ENCODE peak calls at places on chromosomes 7 and 10, in nine cellular contexts. E is stimulated activated CD8-positive, alpha-beta memory T cell treated with anti-CD3 and anti-CD28 coated beads, Interleukin-7, amount 100 ng/mL, for 24 hours; G is neuronal stem cell; T is RWPE2; C is ovary; W is HFF-Myc; Q is NCI-H2081 treated with DMSO at 0.1 percent for 48 hours; O is fibroblast of mammary gland; A is HTR-8/SVneo. Z is an unnamed sample.

GRCh38 chr10:82277591-82277990 is 402.6 kb downstream of the NRG3 start:
- DNase-seq in W (no peak), Q (no peak), C (no peak), A (no peak), E (no peak), G (no peak), O (peak; percentile 49), T (no peak), Z (no peak)

GRCh38 chr7:134865001-134865845 is 85.8 kb downstream of the CALD1 start:
- DNase-seq in C (no peak), Q (no peak), A (no peak), T (no peak), W (peak; percentile 87), E (no peak), G (no peak), O (peak; percentile 78), Z (no peak)

GRCh38 chr10:63711361-63711760 is 190.2 kb downstream of the REEP3 start:
- DNase-seq in T (no peak), W (no peak), E (no peak), Q (no peak), G (no peak), O (peak; percentile 60), C (no peak), A (no peak), Z (no peak)

GRCh38 chr7:150781016-150781415 is 19.1 kb downstream of the TMEM176B start:
- DNase-seq in T (no peak), Q (no peak), O (peak; percentile 95), W (no peak), A (no peak), C (no peak), G (no peak), E (no peak), Z (no peak)

GRCh38 chr7:37071124-37071523 is 346.8 kb upstream of the AOAH start:
- DNase-seq in A (no peak), Q (no peak), W (no peak), O (no peak), T (no peak), C (no peak), G (no peak), E (no peak), Z (no peak)

GRCh38 chr10:70295321-70295720 is 11.5 kb upstream of the NPFFR1 start:
- DNase-seq in O (no peak), E (no peak), C (no peak), Q (no peak), G (no peak), W (no peak), A (no peak), T (no peak), Z (no peak)

GRCh38 chr7:2353113-2353512 is 1.5 kb upstream of the EIF3B start:
- DNase-seq in O (no peak), W (no peak), G (no peak), Q (no peak), E (no peak), A (no peak), T (no peak), C (no peak), Z (no peak)

GRCh38 chr7:40874756-40875155 is 740.0 kb downstream of the SUGCT start:
- DNase-seq in T (no peak), G (no peak), Q (no peak), A (no peak), C (no peak), E (no peak), W (no peak), O (no peak), Z (no peak)

GRCh38 chr7:101891124-101891523 is 73.7 kb downstream of the CUX1 start:
- DNase-seq in T (no peak), Q (no peak), G (no peak), A (no peak), C (no peak), W (no peak), E (no peak), O (no peak), Z (no peak)

GRCh38 chr10:35606423-35606822 is 1.3 kb downstream of the GJD4 start:
- DNase-seq in Q (no peak), A (no peak), G (no peak), C (no peak), O (peak; percentile 33), T (no peak), E (no peak), W (no peak), Z (no peak)

GRCh38 chr7:604038-604883 is 84.6 kb upstream of the PDGFA start:
- DNase-seq in C (peak; percentile 67), T (peak; percentile 66), G (no peak), W (peak; percentile 25), Q (no peak), A (peak; percentile 83), O (peak; percentile 10), E (peak; percentile 94), Z (peak; percentile 93)

GRCh38 chr7:11604505-11604904 is 227.5 kb downstream of the THSD7A start:
- DNase-seq in G (no peak), E (no peak), O (no peak), C (no peak), W (no peak), T (no peak), Q (no peak), A (no peak), Z (no peak)

GRCh38 chr10:48792687-48793096 is 108.0 kb downstream of the WDFY4 start:
- DNase-seq in C (no peak), T (no peak), G (no peak), Q (no peak), E (no peak), A (no peak), W (peak; percentile 35), O (peak; percentile 77), Z (no peak)

GRCh38 chr7:5396999-5397656 is 26.5 kb downstream of the TNRC18 start:
- DNase-seq in A (no peak), C (peak; percentile 68), W (peak; percentile 60), O (peak; percentile 92), E (peak; percentile 72), G (no peak), Q (no peak), T (peak; percentile 98), Z (peak; percentile 87)

GRCh38 chr10:52951819-52952218 is 179.2 kb upstream of the MBL2 start:
- DNase-seq in C (peak; percentile 40), G (peak; percentile 24), Q (no peak), T (no peak), W (no peak), E (no peak), A (peak; percentile 38), O (peak; percentile 1), Z (peak; percentile 19)

GRCh38 chr10:79286318-79286951 is 60.8 kb upstream of the PPIF start:
- DNase-seq in E (peak; percentile 60), C (peak; percentile 68), A (no peak), G (no peak), T (no peak), O (no peak), Q (no peak), W (no peak), Z (peak; percentile 98)

GRCh38 chr10:23316406-23316805 is 28.2 kb downstream of the C10orf67 start:
- DNase-seq in E (no peak), G (no peak), C (no peak), O (no peak), Q (no peak), T (no peak), W (no peak), A (no peak), Z (no peak)

GRCh38 chr10:10816453-10816852 is 201.2 kb upstream of the CELF2 start:
- DNase-seq in G (no peak), A (no peak), Q (no peak), W (no peak), C (no peak), T (no peak), O (peak; percentile 78), E (no peak), Z (no peak)

GRCh38 chr10:30437039-30437781 is 3.2 kb downstream of the MAP3K8 start:
- DNase-seq in O (peak; percentile 81), G (no peak), Q (no peak), E (no peak), C (no peak), A (no peak), W (no peak), T (no peak), Z (no peak)

GRCh38 chr10:115827180-115827579 is 445.8 kb downstream of the GFRA1 start:
- DNase-seq in C (no peak), A (no peak), Q (no peak), W (no peak), O (peak; percentile 59), T (no peak), G (no peak), E (no peak), Z (no peak)

GRCh38 chr10:132875435-132875834 is 66.9 kb downstream of the CFAP46 start:
- DNase-seq in O (no peak), W (no peak), G (no peak), T (peak; percentile 16), C (no peak), E (no peak), A (no peak), Q (no peak), Z (no peak)

GRCh38 chr10:86253171-86254072 is 113.2 kb downstream of the GRID1 start:
- DNase-seq in O (no peak), T (no peak), C (no peak), G (no peak), W (no peak), A (no peak), Q (no peak), E (no peak), Z (no peak)